ENCODE peak calls at places on chromosomes 6 and 20, in seven cellular contexts. T is testis; D is transverse colon; G is endodermal cell; J is CD8-positive, alpha-beta memory T cell; Q is stomach; H is tibial artery. F is an unnamed sample.
A peak's percentile ranks its signal among the peaks of the same experiment; 100 is the strongest.

GRCh38 chr6:27275025-27275956 is 27.8 kb downstream of the PRSS16 start:
- DNase-seq in T (no peak), D (no peak), G (peak; percentile 88), J (no peak), Q (no peak), H (no peak), F (no peak)

GRCh38 chr20:57809661-57810172 is 99.9 kb upstream of the PMEPA1 start:
- DNase-seq in T (no peak), D (no peak), G (no peak), J (no peak), Q (no peak), H (peak; percentile 52), F (peak; percentile 37)

GRCh38 chr20:25259788-25260254 is 11.9 kb downstream of the PYGB start:
- DNase-seq in T (no peak), D (peak; percentile 13), G (peak; percentile 28), J (no peak), Q (no peak), H (no peak), F (no peak)

GRCh38 chr6:163585932-163586437 is 171.5 kb downstream of the QKI start:
- DNase-seq in T (no peak), D (no peak), G (no peak), J (no peak), Q (no peak), H (peak; percentile 78), F (peak; percentile 76)

GRCh38 chr6:122730775-122731386 is 48.6 kb upstream of the FABP7 start:
- DNase-seq in T (no peak), D (no peak), G (no peak), J (no peak), Q (no peak), H (no peak), F (no peak)

GRCh38 chr6:129730477-129731165 is 20.6 kb upstream of the ARHGAP18 start:
- DNase-seq in T (no peak), D (no peak), G (peak; percentile 58), J (peak; percentile 50), Q (no peak), H (no peak), F (no peak)

GRCh38 chr20:44648068-44648467 is 3.4 kb downstream of the ADA start:
- DNase-seq in T (no peak), D (no peak), G (no peak), J (peak; percentile 26), Q (peak; percentile 82), H (no peak), F (no peak)

GRCh38 chr6:100482698-100483097 is 18.0 kb upstream of the SIM1 start:
- DNase-seq in T (no peak), D (no peak), G (no peak), J (no peak), Q (no peak), H (no peak), F (no peak)

GRCh38 chr6:42131531-42131930 is 10.9 kb downstream of the C6orf132 start:
- DNase-seq in T (no peak), D (no peak), G (no peak), J (no peak), Q (no peak), H (no peak), F (no peak)

GRCh38 chr20:57595041-57596030 is 24.9 kb downstream of the ZBP1 start:
- DNase-seq in T (no peak), D (no peak), G (peak; percentile 48), J (no peak), Q (no peak), H (no peak), F (peak; percentile 62)

GRCh38 chr6:45327956-45328522 is at the start of gene RUNX2:
- DNase-seq in T (no peak), D (no peak), G (peak; percentile 58), J (no peak), Q (no peak), H (no peak), F (no peak)

GRCh38 chr6:159438106-159438505 is 254.9 kb downstream of the SOD2 start:
- DNase-seq in T (no peak), D (no peak), G (no peak), J (no peak), Q (no peak), H (no peak), F (no peak)

GRCh38 chr6:17083397-17083796 is 18.5 kb upstream of the STMND1 start:
- DNase-seq in T (no peak), D (no peak), G (no peak), J (no peak), Q (no peak), H (no peak), F (no peak)

GRCh38 chr6:47141166-47141565 is 99.0 kb upstream of the ADGRF1 start:
- DNase-seq in T (no peak), D (no peak), G (no peak), J (no peak), Q (no peak), H (no peak), F (no peak)

GRCh38 chr6:107033136-107033535 is 5.1 kb downstream of the MTRES1 start:
- DNase-seq in T (no peak), D (no peak), G (no peak), J (no peak), Q (no peak), H (no peak), F (no peak)

GRCh38 chr6:117469791-117470190 is 12.7 kb upstream of the DCBLD1 start:
- DNase-seq in T (no peak), D (no peak), G (no peak), J (no peak), Q (no peak), H (no peak), F (no peak)

GRCh38 chr6:117463762-117464665 is 18.5 kb upstream of the DCBLD1 start:
- DNase-seq in T (no peak), D (no peak), G (no peak), J (no peak), Q (no peak), H (no peak), F (no peak)

GRCh38 chr6:117469356-117469755 is 13.1 kb upstream of the DCBLD1 start:
- DNase-seq in T (no peak), D (no peak), G (no peak), J (no peak), Q (no peak), H (no peak), F (no peak)

GRCh38 chr6:117467876-117468275 is 14.6 kb upstream of the DCBLD1 start:
- DNase-seq in T (no peak), D (no peak), G (no peak), J (no peak), Q (no peak), H (no peak), F (no peak)

GRCh38 chr6:117465691-117466090 is 16.8 kb upstream of the DCBLD1 start:
- DNase-seq in T (no peak), D (no peak), G (no peak), J (no peak), Q (no peak), H (no peak), F (no peak)
- H3K4me3 ChIP-seq in T (no peak overlapping the region), D (no peak overlapping the region), G (no peak overlapping the region), J (no peak overlapping the region), Q (no peak overlapping the region), H (no peak overlapping the region), F (no peak overlapping the region)

GRCh38 chr6:11223296-11223695 is 9.2 kb downstream of the NEDD9 start:
- DNase-seq in T (no peak), D (no peak), G (no peak), J (no peak), Q (no peak), H (no peak), F (no peak)
- H3K27ac ChIP-seq in T (no peak overlapping the region), D (peak overlapping the region; percentile 83), G (no peak overlapping the region), J (no peak overlapping the region), Q (no peak overlapping the region), H (no peak overlapping the region), F (no peak overlapping the region)

GRCh38 chr20:53004267-53004813 is 32.2 kb downstream of the TSHZ2 start:
- DNase-seq in T (no peak), D (no peak), G (no peak), J (no peak), Q (no peak), H (no peak), F (no peak)

GRCh38 chr20:53002786-53003185 is 30.6 kb downstream of the TSHZ2 start:
- DNase-seq in T (no peak), D (no peak), G (no peak), J (no peak), Q (no peak), H (no peak), F (no peak)

GRCh38 chr20:52999040-52999439 is 26.9 kb downstream of the TSHZ2 start:
- DNase-seq in T (no peak), D (no peak), G (no peak), J (no peak), Q (no peak), H (no peak), F (no peak)

GRCh38 chr20:53003420-53003819 is 31.3 kb downstream of the TSHZ2 start:
- DNase-seq in T (no peak), D (no peak), G (no peak), J (no peak), Q (no peak), H (no peak), F (no peak)

DNA sequence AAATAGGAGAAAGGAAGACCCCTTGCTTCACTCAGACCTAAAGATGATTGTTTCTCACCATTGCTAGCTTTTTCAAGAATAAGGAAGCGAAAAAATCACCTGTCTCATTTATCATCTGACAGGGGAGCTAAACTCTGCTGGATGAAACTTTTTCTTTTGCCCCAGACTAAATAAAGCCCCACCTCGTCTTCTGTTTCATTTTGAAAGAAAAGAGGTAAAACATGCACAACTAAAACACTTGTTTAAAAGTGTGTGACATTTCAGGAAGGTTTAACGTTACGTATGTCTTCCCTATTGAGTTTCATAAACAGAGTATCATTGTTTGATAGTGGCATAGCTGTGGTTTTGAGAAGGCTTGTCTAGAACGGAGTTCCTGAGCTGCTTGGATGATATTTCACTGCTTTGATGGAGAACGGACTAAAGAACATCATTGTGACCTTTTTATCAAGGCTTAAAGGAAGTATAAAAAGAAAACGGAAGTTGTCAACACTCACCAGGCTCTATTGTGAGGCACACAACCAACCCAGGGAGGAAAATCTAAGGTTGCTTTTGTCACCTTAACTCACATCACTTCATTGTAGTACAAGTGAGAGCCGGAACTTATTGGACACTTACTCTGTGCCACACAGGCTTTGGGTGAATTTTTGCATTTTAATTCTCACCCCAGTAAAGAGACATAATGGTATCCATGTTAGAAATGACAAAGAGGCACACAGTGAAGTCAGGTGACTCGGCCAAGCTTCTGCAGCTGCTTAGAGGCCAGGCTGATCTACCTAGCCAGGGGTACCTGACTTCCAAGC is 29.5 kb downstream of the TSHZ2 start:
- DNase-seq in T (no peak), D (no peak), G (no peak), J (no peak), Q (no peak), H (no peak), F (no peak)
- H3K4me3 ChIP-seq in T (no peak overlapping the region), D (no peak overlapping the region), G (no peak overlapping the region), J (peak overlapping the region; percentile 26), Q (no peak overlapping the region), H (no peak overlapping the region), F (no peak overlapping the region)

DNA sequence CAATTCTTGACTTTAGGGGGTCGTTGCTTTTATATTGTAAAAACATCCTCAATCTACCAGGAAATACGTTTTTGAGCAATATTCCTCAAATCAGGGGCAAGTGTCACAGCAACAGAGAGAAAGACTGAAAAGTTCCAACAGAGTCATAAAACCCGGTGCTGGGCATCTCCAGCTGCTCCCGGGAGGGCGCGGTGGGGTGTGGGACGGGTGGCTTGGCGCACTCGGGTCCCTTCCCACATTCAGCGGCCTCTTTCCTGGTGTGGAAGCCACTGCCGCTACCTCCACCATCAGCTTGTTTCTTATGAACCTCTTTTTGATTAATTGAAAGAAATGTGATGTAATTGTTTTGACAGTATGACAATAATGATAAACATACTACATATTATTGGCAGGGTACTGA is 98.2 kb downstream of the IRF4 start:
- DNase-seq in T (no peak), D (no peak), G (no peak), J (no peak), Q (no peak), H (no peak), F (no peak)
- H3K27ac ChIP-seq in T (no peak overlapping the region), D (no peak overlapping the region), G (no peak overlapping the region), J (no peak overlapping the region), Q (no peak overlapping the region), H (no peak overlapping the region), F (no peak overlapping the region)